ENCODE peak calls at places on chromosomes 2 and 18, in five cellular contexts. U, B, T, S and A are unnamed samples.

GRCh38 chr2:177056540-177056939 is 156.1 kb upstream of the HNRNPA3 start:
- DNase-seq in U (peak; percentile 14), B (no peak), T (no peak), S (peak; percentile 16), A (no peak)

GRCh38 chr2:74525717-74526648 is at the start of gene DQX1:
- DNase-seq in U (peak; percentile 33), B (peak; percentile 49), T (no peak), S (peak; percentile 99), A (no peak)

GRCh38 chr2:23092831-23093230 is 292.1 kb upstream of the KLHL29 start:
- DNase-seq in U (no peak), B (no peak), T (no peak), S (no peak), A (no peak)

GRCh38 chr2:172642301-172643020 is 86.6 kb downstream of the PDK1 start:
- DNase-seq in U (no peak), B (no peak), T (no peak), S (no peak), A (no peak)

GRCh38 chr2:239225921-239226561 is 174.8 kb downstream of the HDAC4 start:
- DNase-seq in U (no peak), B (no peak), T (no peak), S (no peak), A (no peak)

GRCh38 chr2:71458413-71459083 is 5.2 kb downstream of the DYSF start:
- DNase-seq in U (no peak), B (peak; percentile 29), T (no peak), S (no peak), A (no peak)

GRCh38 chr2:168427451-168427850 is 28.6 kb upstream of the CERS6 start:
- DNase-seq in U (no peak), B (no peak), T (no peak), S (no peak), A (no peak)

GRCh38 chr2:208713066-208713465 is 306.5 kb downstream of the PTH2R start:
- DNase-seq in U (no peak), B (no peak), T (no peak), S (no peak), A (no peak)

GRCh38 chr2:12202702-12203101 is 456.3 kb downstream of the LPIN1 start:
- DNase-seq in U (no peak), B (no peak), T (no peak), S (no peak), A (no peak)

GRCh38 chr18:31034541-31034940 is 8.0 kb downstream of the DSC3 start:
- DNase-seq in U (no peak), B (no peak), T (no peak), S (no peak), A (no peak)

GRCh38 chr2:100612388-100613000 is 49.7 kb downstream of the PDCL3 start:
- DNase-seq in U (no peak), B (no peak), T (no peak), S (no peak), A (no peak)

GRCh38 chr2:100613719-100614118 is 50.9 kb downstream of the PDCL3 start:
- DNase-seq in U (no peak), B (no peak), T (no peak), S (no peak), A (no peak)

GRCh38 chr2:100610381-100610831 is 47.6 kb downstream of the PDCL3 start:
- DNase-seq in U (peak; percentile 58), B (peak; percentile 85), T (peak; percentile 63), S (peak; percentile 36), A (peak; percentile 52)

GRCh38 chr2:100614455-100615000 is 51.7 kb downstream of the PDCL3 start:
- DNase-seq in U (no peak), B (no peak), T (no peak), S (no peak), A (no peak)

GRCh38 chr2:100611079-100612029 is 48.6 kb downstream of the PDCL3 start:
- DNase-seq in U (no peak), B (no peak), T (no peak), S (no peak), A (no peak)
- TF ChIP-seq TAF1 in U (no peak), B (no peak), T (no peak), S (no peak), A (no peak)

GRCh38 chr2:18749912-18750526 is 160.7 kb upstream of the NT5C1B start:
- DNase-seq in U (peak; percentile 10), B (peak; percentile 54), T (no peak), S (peak; percentile 65), A (no peak)
- TF ChIP-seq POLR2A in U (no peak), B (no peak), T (no peak), S (no peak), A (no peak)

DNA sequence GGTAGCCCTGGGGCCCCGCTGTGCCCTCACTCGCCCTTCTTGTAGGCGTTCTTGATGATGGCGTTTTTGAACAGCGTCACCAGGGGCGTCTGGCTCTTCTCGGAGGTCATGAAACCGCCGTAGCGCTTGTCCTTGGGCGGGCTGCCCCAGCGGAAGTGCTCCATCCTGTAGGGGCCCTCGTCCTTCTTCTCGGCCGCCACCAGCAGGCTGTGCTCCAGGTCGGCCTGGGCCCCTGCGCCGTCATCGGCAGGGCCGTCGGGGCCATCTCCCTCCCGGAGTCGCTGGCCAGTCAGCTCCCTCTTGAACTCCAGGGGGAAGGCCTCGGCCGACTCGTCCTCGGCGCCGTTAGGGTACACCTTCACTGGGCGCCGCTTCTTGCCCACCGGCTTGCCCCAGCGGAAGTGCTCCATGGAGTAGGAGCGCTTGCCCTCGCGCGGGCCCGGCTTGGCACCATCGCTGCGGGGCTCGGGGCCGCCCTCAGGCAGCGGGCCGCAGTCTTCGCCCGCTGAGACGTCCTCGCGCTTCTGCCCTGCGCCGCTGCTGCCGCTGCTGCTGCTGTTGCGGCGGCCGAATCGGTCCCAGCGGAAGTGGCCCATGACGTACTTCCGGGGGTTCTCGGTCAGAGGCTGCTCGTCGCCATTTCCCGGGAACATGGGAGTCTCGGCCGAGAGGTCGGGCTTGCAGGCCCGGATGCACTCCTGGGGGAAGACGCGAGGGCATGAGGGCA is 7.2 kb downstream of the POMC start:
- DNase-seq in U (no peak), B (peak; percentile 73), T (peak; percentile 72), S (no peak), A (peak; percentile 40)
- TF ChIP-seq POLR2AphosphoS5 in U (no peak), B (no peak), T (peak; percentile 67), S (no peak), A (peak; percentile 84)

GRCh38 chr18:3089579-3089978 is 76.6 kb upstream of the LPIN2 start:
- DNase-seq in U (no peak), B (no peak), T (no peak), S (no peak), A (no peak)

GRCh38 chr18:3095921-3096320 is 83.0 kb upstream of the LPIN2 start:
- DNase-seq in U (no peak), B (no peak), T (no peak), S (no peak), A (no peak)

GRCh38 chr18:3097082-3097481 is 84.1 kb upstream of the LPIN2 start:
- DNase-seq in U (no peak), B (no peak), T (no peak), S (no peak), A (no peak)

GRCh38 chr18:3094355-3094684 is 81.4 kb upstream of the LPIN2 start:
- DNase-seq in U (no peak), B (no peak), T (no peak), S (no peak), A (no peak)

GRCh38 chr18:3093624-3094354 is 80.8 kb upstream of the LPIN2 start:
- DNase-seq in U (no peak), B (no peak), T (no peak), S (no peak), A (no peak)
- TF ChIP-seq TAF1 in U (no peak), B (no peak), T (no peak), S (no peak), A (no peak)

GRCh38 chr2:233674314-233674713 is 2.6 kb downstream of the UGT1A9 start:
- DNase-seq in U (no peak), B (no peak), T (no peak), S (no peak), A (no peak)
- TF ChIP-seq POLR2A in U (no peak), B (no peak), T (no peak), S (no peak), A (no peak)

GRCh38 chr2:120767486-120768005 is 31.9 kb downstream of the GLI2 start:
- DNase-seq in U (no peak), B (no peak), T (no peak), S (no peak), A (no peak)

GRCh38 chr2:120766758-120767351 is 31.2 kb downstream of the GLI2 start:
- DNase-seq in U (no peak), B (no peak), T (no peak), S (no peak), A (no peak)

GRCh38 chr2:120764434-120764833 is 28.8 kb downstream of the GLI2 start:
- DNase-seq in U (no peak), B (no peak), T (no peak), S (no peak), A (no peak)

GRCh38 chr2:120765031-120765910 is 29.6 kb downstream of the GLI2 start:
- DNase-seq in U (no peak), B (no peak), T (no peak), S (no peak), A (no peak)

GRCh38 chr2:120765911-120766757 is 30.5 kb downstream of the GLI2 start:
- DNase-seq in U (no peak), B (no peak), T (no peak), S (no peak), A (no peak)
- TF ChIP-seq POLR2AphosphoS5 in U (no peak), B (no peak), T (no peak), S (no peak), A (no peak)

DNA sequence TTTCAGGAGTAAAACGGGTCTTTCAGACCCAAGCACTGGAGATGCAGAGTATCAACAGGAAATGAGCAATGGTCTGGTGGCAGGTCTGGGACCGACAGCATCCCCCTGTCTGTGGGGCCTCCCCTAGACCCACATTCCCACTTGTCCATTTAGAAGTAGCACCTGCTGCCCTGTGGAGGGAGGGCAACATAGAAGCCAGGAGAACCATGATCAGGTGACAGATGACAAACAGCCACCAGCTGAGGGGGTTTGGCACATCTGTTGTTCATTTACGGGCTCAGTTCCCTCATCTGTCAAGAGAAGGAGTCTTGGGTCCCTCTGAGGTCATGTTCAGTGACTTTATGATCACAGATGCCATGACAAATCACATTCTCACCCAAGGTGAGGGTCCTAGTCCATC is 77.9 kb upstream of the SLC66A3 start:
- DNase-seq in U (no peak), B (peak; percentile 26), T (no peak), S (no peak), A (no peak)
- TF ChIP-seq TAF1 in U (no peak), B (no peak), T (no peak), S (no peak), A (no peak)

GRCh38 chr2:25294573-25295462 is 46.9 kb downstream of the DNMT3A start:
- DNase-seq in U (no peak), B (no peak), T (peak; percentile 87), S (no peak), A (peak; percentile 92)
- TF ChIP-seq POLR2A in U (no peak), B (no peak), T (peak; percentile 58), S (no peak), A (peak; percentile 74)

GRCh38 chr2:27211241-27211942 is 449 bp upstream of the ATRAID start:
- DNase-seq in U (peak; percentile 95), B (no peak), T (no peak), S (no peak), A (no peak)

GRCh38 chr2:27214936-27215335 is 2.2 kb upstream of the CAD start:
- DNase-seq in U (no peak), B (no peak), T (no peak), S (no peak), A (no peak)

GRCh38 chr2:27211943-27212625 is at the start of the genes ATRAID and SLC5A6:
- DNase-seq in U (peak; percentile 89), B (peak; percentile 93), T (peak; percentile 93), S (peak; percentile 82), A (peak; percentile 96)

GRCh38 chr2:27209621-27210401 is 2.0 kb upstream of the ATRAID start:
- DNase-seq in U (no peak), B (no peak), T (no peak), S (peak; percentile 76), A (no peak)

GRCh38 chr2:27212626-27213471 is 781 bp upstream of the SLC5A6 start:
- DNase-seq in U (no peak), B (no peak), T (no peak), S (peak; percentile 55), A (no peak)
- TF ChIP-seq POLR2AphosphoS5 in U (no peak), B (no peak), T (no peak), S (no peak), A (no peak)